ENCODE peak calls at places on chromosomes 4 and X, in six cellular contexts. K is AG10803; C is CD8-positive, alpha-beta T cell; W is GM06990; H is cardiac fibroblast; L is psoas muscle. Z is an unnamed sample.

GRCh38 chr4:72767903-72768817 is 199.1 kb upstream of the ADAMTS3 start:
- DNase-seq in K (peak), C (no peak), W (no peak), H (peak), L (no peak), Z (no peak)

GRCh38 chrX:124333862-124334261 is 1.4 kb downstream of the TEX13D start:
- DNase-seq in K (no peak), C (no peak), W (no peak), H (no peak), L (no peak), Z (no peak)

GRCh38 chr4:53307210-53307609 is 58.7 kb downstream of the SCFD2 start:
- DNase-seq in K (peak), C (no peak), W (no peak), H (no peak), L (no peak), Z (no peak)

GRCh38 chr4:113919611-113920010 is 59.8 kb downstream of the ARSJ start:
- DNase-seq in K (no peak), C (no peak), W (no peak), H (no peak), L (no peak), Z (no peak)

GRCh38 chr4:129231907-129232626 is 136.1 kb downstream of the C4orf33 start:
- DNase-seq in K (no peak), C (no peak), W (no peak), H (no peak), L (no peak), Z (no peak)

GRCh38 chr4:2127609-2128300 is 68.6 kb downstream of the NAT8L start:
- DNase-seq in K (no peak), C (no peak), W (no peak), H (peak), L (no peak), Z (no peak)

GRCh38 chrX:130125090-130125489 is 14.8 kb upstream of the ELF4 start:
- DNase-seq in K (peak), C (no peak), W (no peak), H (peak), L (peak), Z (no peak)

GRCh38 chr4:52051213-52051614 is at the start of gene SPATA18:
- DNase-seq in K (peak), C (no peak), W (peak), H (peak), L (peak), Z (no peak)

GRCh38 chr4:136183513-136183912 is 1348.8 kb downstream of the PCDH18 start:
- DNase-seq in K (no peak), C (no peak), W (no peak), H (no peak), L (no peak), Z (no peak)

GRCh38 chrX:109859673-109860072 is 126.6 kb upstream of the ACSL4 start:
- DNase-seq in K (no peak), C (no peak), W (no peak), H (no peak), L (no peak), Z (no peak)

GRCh38 chr4:48116582-48116981 is 17.5 kb downstream of the TXK start:
- DNase-seq in K (no peak), C (no peak), W (no peak), H (no peak), L (no peak), Z (no peak)

GRCh38 chr4:124060261-124060918 is 652.1 kb downstream of the ANKRD50 start:
- DNase-seq in K (peak), C (no peak), W (no peak), H (peak), L (peak), Z (no peak)

GRCh38 chrX:123736333-123736921 is 3.6 kb upstream of the THOC2 start:
- DNase-seq in K (peak), C (no peak), W (no peak), H (peak), L (no peak), Z (no peak)

GRCh38 chr4:3302786-3303444 is 10.1 kb downstream of the RGS12 start:
- DNase-seq in K (no peak), C (no peak), W (no peak), H (no peak), L (no peak), Z (no peak)
- H3K4me3 ChIP-seq in K (no peak), C (peak), W (no peak), H (no peak), L (no peak), Z (peak)

DNA sequence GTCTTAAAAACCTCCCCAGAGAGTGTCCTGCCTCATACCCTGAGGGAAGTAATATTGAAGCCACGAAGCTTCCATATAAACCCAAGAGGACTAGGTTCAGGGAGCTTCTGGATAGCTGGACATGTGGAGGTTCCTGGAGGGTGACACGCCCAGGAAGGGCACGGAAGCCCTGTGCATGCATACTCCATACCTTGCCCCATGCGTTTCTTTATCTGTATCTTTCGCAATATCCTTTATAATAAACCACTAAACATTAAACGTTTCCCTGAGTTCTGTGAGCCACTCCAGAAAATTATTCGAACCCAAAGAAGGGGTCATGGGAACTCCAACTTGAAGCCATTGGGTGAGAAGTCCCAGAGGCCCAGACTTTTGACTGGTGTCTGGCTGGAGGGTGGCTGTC is 45.7 kb upstream of the HPF1 start:
- DNase-seq in K (no peak), C (no peak), W (no peak), H (no peak), L (no peak), Z (no peak)
- H3K4me3 ChIP-seq in K (no peak), C (no peak), W (no peak), H (no peak), L (no peak), Z (no peak)

DNA sequence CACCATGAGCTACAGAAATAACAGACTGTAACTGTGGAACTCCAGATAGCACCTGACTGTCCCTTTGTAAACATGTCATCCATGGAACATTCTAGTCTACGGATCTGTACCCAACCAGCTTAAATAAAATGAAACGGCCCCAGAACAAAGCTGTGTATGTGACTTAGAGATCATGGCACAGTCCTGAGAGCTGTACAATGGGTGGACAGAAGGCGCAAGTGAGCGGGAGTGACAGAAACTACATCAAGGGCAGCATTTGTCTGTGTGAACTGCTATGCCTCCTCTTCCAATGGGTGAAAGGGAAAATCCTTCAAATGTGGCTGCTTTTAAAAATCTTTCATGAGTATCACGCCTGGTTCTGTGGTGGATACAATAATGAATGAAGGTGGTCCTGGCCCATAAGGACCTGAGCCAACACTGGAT is 72.5 kb downstream of the FAT1 start:
- DNase-seq in K (no peak), C (no peak), W (no peak), H (no peak), L (no peak), Z (no peak)
- H3K4me3 ChIP-seq in K (no peak), C (no peak), W (no peak), H (peak), L (peak), Z (no peak)

GRCh38 chrX:40145001-40145631 is 47.4 kb upstream of the BCOR start:
- DNase-seq in K (peak), C (no peak), W (no peak), H (no peak), L (no peak), Z (no peak)
- H3K4me3 ChIP-seq in K (peak), C (no peak), W (no peak), H (no peak), L (peak), Z (no peak)